ENCODE peak calls at places on chromosomes 6 and 20, in five cellular contexts. One of them, this sample, is unnamed.

GRCh38 chr20:31833130-31833930 is 12.1 kb downstream of the FOXS1 start:
- DNase-seq in NCI-H1417 treated with DMSO at 0.1 percent for 48 hours: no peak
- DNase-seq in left lung: peak
- DNase-seq in thyroid gland: peak
- DNase-seq in GM12891: peak
- DNase-seq in this sample: no peak

GRCh38 chr6:16311763-16312162 is 73.4 kb downstream of the GMPR start:
- DNase-seq in NCI-H1417 treated with DMSO at 0.1 percent for 48 hours: no peak
- DNase-seq in left lung: no peak
- DNase-seq in thyroid gland: no peak
- DNase-seq in GM12891: no peak
- DNase-seq in this sample: no peak

GRCh38 chr6:53862517-53863457 is 68.0 kb downstream of the LRRC1 start:
- DNase-seq in NCI-H1417 treated with DMSO at 0.1 percent for 48 hours: no peak
- DNase-seq in left lung: no peak
- DNase-seq in thyroid gland: no peak
- DNase-seq in GM12891: no peak
- DNase-seq in this sample: no peak

GRCh38 chr6:16683524-16684194 is 77.6 kb downstream of the ATXN1 start:
- DNase-seq in NCI-H1417 treated with DMSO at 0.1 percent for 48 hours: no peak
- DNase-seq in left lung: no peak
- DNase-seq in thyroid gland: peak
- DNase-seq in GM12891: no peak
- DNase-seq in this sample: no peak

GRCh38 chr6:99933129-99933528 is 60.9 kb downstream of the MCHR2 start:
- DNase-seq in NCI-H1417 treated with DMSO at 0.1 percent for 48 hours: no peak
- DNase-seq in left lung: no peak
- DNase-seq in thyroid gland: no peak
- DNase-seq in GM12891: no peak
- DNase-seq in this sample: no peak

GRCh38 chr6:111745636-111746035 is 127.6 kb downstream of the FYN start:
- DNase-seq in NCI-H1417 treated with DMSO at 0.1 percent for 48 hours: no peak
- DNase-seq in left lung: no peak
- DNase-seq in thyroid gland: no peak
- DNase-seq in GM12891: no peak
- DNase-seq in this sample: no peak

GRCh38 chr6:33761922-33762629 is 15.4 kb upstream of the IP6K3 start:
- DNase-seq in NCI-H1417 treated with DMSO at 0.1 percent for 48 hours: no peak
- DNase-seq in left lung: no peak
- DNase-seq in thyroid gland: peak
- DNase-seq in GM12891: peak
- DNase-seq in this sample: no peak

GRCh38 chr6:3912366-3913076 is 63.3 kb downstream of the FAM50B start:
- DNase-seq in NCI-H1417 treated with DMSO at 0.1 percent for 48 hours: no peak
- DNase-seq in left lung: no peak
- DNase-seq in thyroid gland: no peak
- DNase-seq in GM12891: no peak
- DNase-seq in this sample: no peak

GRCh38 chr6:104462811-104463599 is 396.7 kb downstream of the HACE1 start:
- DNase-seq in NCI-H1417 treated with DMSO at 0.1 percent for 48 hours: no peak
- DNase-seq in left lung: no peak
- DNase-seq in thyroid gland: no peak
- DNase-seq in GM12891: no peak
- DNase-seq in this sample: no peak

GRCh38 chr6:167799033-167799933 is 27.4 kb upstream of the AFDN start:
- DNase-seq in NCI-H1417 treated with DMSO at 0.1 percent for 48 hours: no peak
- DNase-seq in left lung: peak
- DNase-seq in thyroid gland: no peak
- DNase-seq in GM12891: no peak
- DNase-seq in this sample: no peak

GRCh38 chr6:157608221-157609075 is 214.6 kb upstream of the SNX9 start:
- DNase-seq in NCI-H1417 treated with DMSO at 0.1 percent for 48 hours: no peak
- DNase-seq in left lung: no peak
- DNase-seq in thyroid gland: no peak
- DNase-seq in GM12891: no peak
- DNase-seq in this sample: peak

GRCh38 chr6:15996030-15996429 is 132.9 kb upstream of the MYLIP start:
- DNase-seq in NCI-H1417 treated with DMSO at 0.1 percent for 48 hours: no peak
- DNase-seq in left lung: no peak
- DNase-seq in thyroid gland: no peak
- DNase-seq in GM12891: no peak
- DNase-seq in this sample: no peak

This sample was measured in suprapubic skin.